ENCODE peak calls at places on chromosomes 5 and 9, in five cellular contexts. One of them, this sample, is unnamed.

GRCh38 chr5:160935776-160936175 is 83.8 kb upstream of the ATP10B start:
- DNase-seq in mesendoderm: peak; percentile 51
- DNase-seq in GM23248: no peak
- DNase-seq in MM.1S: no peak
- DNase-seq in aorta: no peak
- DNase-seq in this sample: no peak

GRCh38 chr5:10278658-10279279 is 28.7 kb downstream of the CCT5 start:
- DNase-seq in aorta: no peak
- DNase-seq in GM23248: no peak
- DNase-seq in mesendoderm: no peak
- DNase-seq in MM.1S: no peak
- DNase-seq in this sample: no peak

GRCh38 chr9:8856686-8857329 is 1057.2 kb upstream of the DMAC1 start:
- DNase-seq in mesendoderm: peak; percentile 76
- DNase-seq in MM.1S: no peak
- DNase-seq in aorta: no peak
- DNase-seq in GM23248: no peak
- DNase-seq in this sample: no peak

GRCh38 chr5:135203593-135204036 is 169.6 kb upstream of the PITX1 start:
- DNase-seq in mesendoderm: peak; percentile 48
- DNase-seq in aorta: no peak
- DNase-seq in GM23248: peak; percentile 18
- DNase-seq in MM.1S: peak; percentile 12
- DNase-seq in this sample: no peak

GRCh38 chr5:383621-384020 is 59.4 kb upstream of the EXOC3 start:
- DNase-seq in MM.1S: no peak
- DNase-seq in aorta: peak; percentile 23
- DNase-seq in mesendoderm: no peak
- DNase-seq in GM23248: no peak
- DNase-seq in this sample: no peak

GRCh38 chr9:82124090-82124489 is 135.5 kb downstream of the SPATA31D1 start:
- DNase-seq in mesendoderm: peak; percentile 17
- DNase-seq in GM23248: peak; percentile 91
- DNase-seq in aorta: no peak
- DNase-seq in MM.1S: no peak
- DNase-seq in this sample: no peak

GRCh38 chr9:137031904-137032639 is at the start of gene FUT7:
- DNase-seq in mesendoderm: no peak
- DNase-seq in MM.1S: no peak
- DNase-seq in GM23248: no peak
- DNase-seq in aorta: no peak
- DNase-seq in this sample: no peak

GRCh38 chr9:131733601-131734061 is 6.2 kb downstream of the RAPGEF1 start:
- DNase-seq in mesendoderm: peak; percentile 89
- DNase-seq in MM.1S: peak; percentile 15
- DNase-seq in aorta: no peak
- DNase-seq in GM23248: peak; percentile 96
- DNase-seq in this sample: peak; percentile 65

GRCh38 chr5:125196479-125197183 is 450.2 kb upstream of the ZNF608 start:
- DNase-seq in mesendoderm: peak; percentile 68
- DNase-seq in MM.1S: no peak
- DNase-seq in GM23248: no peak
- DNase-seq in aorta: no peak
- DNase-seq in this sample: no peak

GRCh38 chr5:106601605-106602004 is 1069.1 kb downstream of the EFNA5 start:
- DNase-seq in GM23248: no peak
- DNase-seq in MM.1S: peak; percentile 46
- DNase-seq in mesendoderm: peak; percentile 11
- DNase-seq in aorta: no peak
- DNase-seq in this sample: no peak

GRCh38 chr9:127816362-127816725 is 13.7 kb downstream of the FPGS start:
- DNase-seq in GM23248: no peak
- DNase-seq in aorta: no peak
- DNase-seq in mesendoderm: no peak
- DNase-seq in MM.1S: no peak
- DNase-seq in this sample: no peak

GRCh38 chr9:126986506-126986951 is 71.9 kb downstream of the RALGPS1 start:
- DNase-seq in aorta: no peak
- DNase-seq in MM.1S: peak; percentile 28
- DNase-seq in mesendoderm: no peak
- DNase-seq in GM23248: peak; percentile 37
- DNase-seq in this sample: no peak

GRCh38 chr9:89933578-89933977 is 328.8 kb downstream of the GADD45G start:
- DNase-seq in mesendoderm: no peak
- DNase-seq in aorta: no peak
- DNase-seq in MM.1S: no peak
- DNase-seq in GM23248: no peak
- DNase-seq in this sample: no peak

GRCh38 chr5:174307031-174307408 is 261.5 kb downstream of the NSG2 start:
- DNase-seq in mesendoderm: peak; percentile 51
- DNase-seq in GM23248: no peak
- DNase-seq in MM.1S: no peak
- DNase-seq in aorta: no peak
- DNase-seq in this sample: no peak

GRCh38 chr9:92807757-92808725 is 43.4 kb upstream of the BICD2 start:
- DNase-seq in MM.1S: peak; percentile 60
- DNase-seq in mesendoderm: no peak
- DNase-seq in GM23248: peak; percentile 16
- DNase-seq in aorta: no peak
- DNase-seq in this sample: peak; percentile 53

GRCh38 chr5:30102185-30102584 is 1091.3 kb upstream of the CDH6 start:
- DNase-seq in mesendoderm: no peak
- DNase-seq in GM23248: no peak
- DNase-seq in aorta: no peak
- DNase-seq in MM.1S: no peak
- DNase-seq in this sample: no peak

GRCh38 chr5:24691073-24691472 is 46.3 kb upstream of the CDH10 start:
- DNase-seq in GM23248: no peak
- DNase-seq in aorta: no peak
- DNase-seq in mesendoderm: no peak
- DNase-seq in MM.1S: no peak
- DNase-seq in this sample: no peak

GRCh38 chr5:172561151-172561550 is 79.9 kb upstream of the NEURL1B start:
- DNase-seq in MM.1S: no peak
- DNase-seq in mesendoderm: no peak
- DNase-seq in aorta: no peak
- DNase-seq in GM23248: peak; percentile 35
- DNase-seq in this sample: no peak

GRCh38 chr9:133762488-133763271 is 24.5 kb upstream of the SARDH start:
- DNase-seq in GM23248: no peak
- DNase-seq in mesendoderm: no peak
- DNase-seq in MM.1S: no peak
- DNase-seq in aorta: peak; percentile 61
- DNase-seq in this sample: no peak

GRCh38 chr5:139078345-139078744 is 119.8 kb downstream of the SIL1 start:
- DNase-seq in aorta: no peak
- DNase-seq in GM23248: no peak
- DNase-seq in mesendoderm: peak; percentile 25
- DNase-seq in MM.1S: no peak
- DNase-seq in this sample: no peak

DNA sequence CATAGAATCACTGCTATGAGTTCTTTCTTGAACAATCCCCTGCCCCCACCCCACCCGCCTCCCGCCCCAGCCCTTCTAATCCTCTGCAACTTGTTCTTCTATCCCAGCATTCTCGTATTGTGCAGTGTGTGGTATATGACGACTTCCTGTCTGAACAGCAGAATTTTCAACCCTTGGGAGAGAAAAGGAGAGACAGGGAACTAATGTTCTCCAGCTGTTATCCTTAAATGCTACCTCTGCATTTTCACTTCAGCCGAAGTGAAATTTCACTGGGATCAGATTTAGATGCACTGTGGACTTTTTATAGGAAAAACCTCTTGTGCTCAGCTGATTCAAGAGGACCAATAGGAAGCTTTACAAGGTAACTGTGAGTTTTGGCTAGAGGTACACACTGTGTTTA is 2.2 kb downstream of the FBXL7 start:
- DNase-seq in GM23248: peak; percentile 60
- DNase-seq in aorta: no peak
- DNase-seq in mesendoderm: no peak
- DNase-seq in MM.1S: peak; percentile 19
- DNase-seq in this sample: no peak
- H3K27ac ChIP-seq in GM23248: peak overlapping the region; percentile 67
- H3K27ac ChIP-seq in aorta: no peak overlapping the region
- H3K27ac ChIP-seq in mesendoderm: no peak overlapping the region
- H3K27ac ChIP-seq in MM.1S: peak overlapping the region; percentile 64
- H3K27ac ChIP-seq in this sample: no peak overlapping the region

DNA sequence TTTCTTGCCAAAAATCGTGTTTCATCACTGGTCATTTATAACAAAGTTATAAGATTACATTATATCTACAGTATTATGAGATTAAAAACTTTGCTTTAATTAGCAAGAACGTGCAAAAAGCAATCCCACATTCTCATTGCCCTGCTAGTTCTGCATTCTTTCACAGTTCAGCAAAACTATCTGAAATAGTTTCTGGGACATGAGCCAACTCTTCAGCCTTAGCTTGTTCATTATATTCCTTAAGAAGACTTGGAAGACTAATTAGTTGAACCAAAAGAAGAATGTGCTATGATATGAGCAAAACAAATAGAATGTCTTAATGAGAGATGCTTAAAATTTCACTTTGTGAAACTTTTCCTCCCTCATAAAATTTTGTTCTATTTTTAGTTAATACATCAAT is 76.7 kb downstream of the ITGA1 start:
- DNase-seq in MM.1S: no peak
- DNase-seq in mesendoderm: no peak
- DNase-seq in GM23248: peak; percentile 69
- DNase-seq in aorta: no peak
- DNase-seq in this sample: no peak
- H3K27ac ChIP-seq in MM.1S: no peak overlapping the region
- H3K27ac ChIP-seq in mesendoderm: no peak overlapping the region
- H3K27ac ChIP-seq in GM23248: no peak overlapping the region
- H3K27ac ChIP-seq in aorta: no peak overlapping the region
- H3K27ac ChIP-seq in this sample: no peak overlapping the region

GRCh38 chr5:42621662-42622061 is 135.0 kb upstream of the CCDC152 start:
- DNase-seq in mesendoderm: no peak
- DNase-seq in GM23248: no peak
- DNase-seq in MM.1S: no peak
- DNase-seq in aorta: no peak
- DNase-seq in this sample: no peak
- H3K27ac ChIP-seq in mesendoderm: no peak overlapping the region
- H3K27ac ChIP-seq in GM23248: no peak overlapping the region
- H3K27ac ChIP-seq in MM.1S: no peak overlapping the region
- H3K27ac ChIP-seq in aorta: no peak overlapping the region
- H3K27ac ChIP-seq in this sample: peak overlapping the region; percentile 61

DNA sequence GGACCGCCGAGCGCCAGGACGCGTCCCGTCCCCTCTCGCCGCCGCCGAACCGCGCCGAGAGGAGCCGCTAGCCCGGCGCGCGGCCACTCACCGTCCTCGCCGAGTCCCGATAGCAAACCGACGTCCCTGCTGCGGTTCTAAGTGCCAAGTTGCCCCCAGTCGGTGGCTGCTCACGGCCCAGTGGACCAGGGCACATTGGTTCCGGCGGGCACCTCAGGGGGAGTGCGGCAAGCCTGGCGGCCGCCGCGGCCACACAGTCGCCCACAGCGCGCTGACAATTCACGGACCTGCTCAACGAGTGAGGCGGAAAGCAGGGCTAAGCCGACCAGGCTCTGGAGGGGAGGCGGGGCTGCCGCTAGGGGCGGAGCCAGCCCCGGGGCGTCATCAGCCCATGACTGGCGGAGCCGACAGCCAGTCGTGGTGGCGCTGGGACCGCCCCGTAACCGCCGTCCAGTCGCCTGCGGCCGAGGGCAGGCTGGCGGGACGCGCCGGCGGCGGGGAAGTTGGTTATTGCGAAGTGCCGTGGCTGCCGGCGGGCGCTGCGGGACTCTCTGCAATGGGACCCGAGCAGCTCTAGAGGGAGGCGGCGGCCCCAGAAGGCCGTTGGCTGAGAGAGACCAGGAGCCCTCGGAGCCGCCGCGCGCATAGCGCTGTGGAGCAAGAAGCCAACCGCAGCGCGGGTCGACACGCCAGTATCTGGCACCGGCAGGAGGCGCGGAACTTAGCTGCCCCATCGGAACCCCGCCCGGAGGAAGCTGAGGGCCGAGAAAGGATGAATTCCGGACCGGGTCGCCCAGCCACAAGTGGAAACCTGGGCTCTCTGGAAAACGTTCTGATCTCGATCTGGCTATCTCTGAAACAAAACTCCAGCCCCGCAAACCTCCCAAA is at the start of gene MARCHF3:
- DNase-seq in aorta: peak; percentile 98
- DNase-seq in GM23248: peak; percentile 98
- DNase-seq in mesendoderm: peak; percentile 97
- DNase-seq in MM.1S: peak; percentile 98
- DNase-seq in this sample: peak; percentile 95
- H3K27ac ChIP-seq in aorta: peak within 1 kb of the TSS; percentile 65
- H3K27ac ChIP-seq in GM23248: peak within 1 kb of the TSS; percentile 24
- H3K27ac ChIP-seq in mesendoderm: peak within 1 kb of the TSS; percentile 39
- H3K27ac ChIP-seq in MM.1S: peak within 1 kb of the TSS; percentile 75
- H3K27ac ChIP-seq in this sample: peak within 1 kb of the TSS; percentile 87

GRCh38 chr9:122251351-122251750 is 13.3 kb downstream of the RBM18 start:
- DNase-seq in MM.1S: no peak
- DNase-seq in mesendoderm: no peak
- DNase-seq in GM23248: no peak
- DNase-seq in aorta: no peak
- DNase-seq in this sample: no peak

GRCh38 chr9:122256206-122256605 is 8.4 kb downstream of the RBM18 start:
- DNase-seq in mesendoderm: no peak
- DNase-seq in MM.1S: no peak
- DNase-seq in GM23248: no peak
- DNase-seq in aorta: no peak
- DNase-seq in this sample: no peak

GRCh38 chr9:122258886-122259415 is 5.7 kb downstream of the RBM18 start:
- DNase-seq in GM23248: no peak
- DNase-seq in mesendoderm: no peak
- DNase-seq in MM.1S: no peak
- DNase-seq in aorta: no peak
- DNase-seq in this sample: no peak

GRCh38 chr9:122252796-122253195 is 11.8 kb downstream of the RBM18 start:
- DNase-seq in aorta: no peak
- DNase-seq in GM23248: no peak
- DNase-seq in MM.1S: no peak
- DNase-seq in mesendoderm: peak; percentile 20
- DNase-seq in this sample: no peak

DNA sequence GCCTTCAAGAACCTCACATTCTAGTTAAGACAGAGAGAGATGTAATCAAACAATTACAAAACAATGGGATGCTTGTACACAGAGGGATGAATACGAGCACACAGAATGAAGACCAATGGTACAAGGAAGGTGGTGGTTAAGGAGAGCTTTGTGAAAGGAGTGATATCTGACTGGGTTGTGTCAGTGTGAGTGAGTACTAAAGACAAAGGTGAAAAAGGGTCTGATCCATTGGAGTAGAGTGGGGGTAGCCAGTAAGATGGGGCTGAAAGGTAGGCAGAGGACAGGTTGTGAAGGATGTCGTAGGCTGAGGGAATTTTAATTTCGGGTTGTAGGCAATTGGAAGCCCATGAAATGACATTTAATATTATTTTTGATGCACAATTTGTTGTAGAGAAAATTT is 9.9 kb downstream of the RBM18 start:
- DNase-seq in GM23248: no peak
- DNase-seq in mesendoderm: no peak
- DNase-seq in aorta: no peak
- DNase-seq in MM.1S: no peak
- DNase-seq in this sample: no peak
- H3K27ac ChIP-seq in GM23248: no peak overlapping the region
- H3K27ac ChIP-seq in mesendoderm: no peak overlapping the region
- H3K27ac ChIP-seq in aorta: no peak overlapping the region
- H3K27ac ChIP-seq in MM.1S: no peak overlapping the region
- H3K27ac ChIP-seq in this sample: no peak overlapping the region

This sample was measured in psoas muscle.